ENCODE peak calls at places on chromosomes 2 and 18, in six cellular contexts. C, X, V, O, K and T are unnamed samples.
A peak's percentile ranks its signal among the peaks of the same experiment; 100 is the strongest.

GRCh38 chr2:10039658-10040410 is 3.5 kb upstream of the KLF11 start:
- DNase-seq in C (no peak), X (no peak), V (no peak), O (no peak), K (no peak), T (peak; percentile 71)

GRCh38 chr2:142992843-142993242 is 115.4 kb downstream of the KYNU start:
- DNase-seq in C (no peak), X (no peak), V (no peak), O (no peak), K (no peak), T (no peak)

GRCh38 chr2:4866198-4866597 is 826.0 kb upstream of the SOX11 start:
- DNase-seq in C (no peak), X (no peak), V (no peak), O (no peak), K (no peak), T (no peak)

GRCh38 chr18:27382477-27383216 is 197.5 kb upstream of the CHST9 start:
- DNase-seq in C (no peak), X (no peak), V (no peak), O (no peak), K (no peak), T (no peak)

GRCh38 chr2:179106342-179107178 is 56.6 kb upstream of the CCDC141 start:
- DNase-seq in C (peak; percentile 89), X (no peak), V (peak; percentile 91), O (no peak), K (no peak), T (no peak)

GRCh38 chr2:57527685-57528084 is 518.9 kb upstream of the VRK2 start:
- DNase-seq in C (no peak), X (no peak), V (no peak), O (no peak), K (no peak), T (no peak)

GRCh38 chr2:239107936-239108335 is 260.1 kb downstream of the TWIST2 start:
- DNase-seq in C (no peak), X (no peak), V (no peak), O (no peak), K (no peak), T (no peak)

GRCh38 chr18:58937204-58937603 is 72.5 kb downstream of the ZNF532 start:
- DNase-seq in C (peak; percentile 23), X (no peak), V (no peak), O (no peak), K (no peak), T (no peak)

GRCh38 chr18:3529597-3529996 is 79.6 kb downstream of the TGIF1 start:
- DNase-seq in C (no peak), X (no peak), V (no peak), O (no peak), K (no peak), T (no peak)

GRCh38 chr18:46480187-46480586 is 176.8 kb downstream of the LOXHD1 start:
- DNase-seq in C (no peak), X (no peak), V (no peak), O (no peak), K (no peak), T (no peak)

GRCh38 chr18:22789600-22789999 is 143.5 kb upstream of the RBBP8 start:
- DNase-seq in C (no peak), X (no peak), V (no peak), O (no peak), K (no peak), T (no peak)